ENCODE peak calls at places on chromosomes 6 and 20, in five cellular contexts. One of them, this sample, is unnamed.

GRCh38 chr6:25717856-25718740 is 36.4 kb upstream of the SLC17A4 start:
- DNase-seq in effector memory CD4-positive, alpha-beta T cell: no peak
- DNase-seq in EL: peak
- DNase-seq in NCI-H1417: peak
- DNase-seq in endothelial cell: peak
- DNase-seq in this sample: peak

GRCh38 chr20:17684077-17684888 is 2.2 kb upstream of the RRBP1 start:
- DNase-seq in effector memory CD4-positive, alpha-beta T cell: no peak
- DNase-seq in EL: no peak
- DNase-seq in NCI-H1417: no peak
- DNase-seq in endothelial cell: no peak
- DNase-seq in this sample: no peak

GRCh38 chr6:162344935-162345599 is 382.5 kb downstream of the PRKN start:
- DNase-seq in effector memory CD4-positive, alpha-beta T cell: no peak
- DNase-seq in EL: no peak
- DNase-seq in NCI-H1417: no peak
- DNase-seq in endothelial cell: no peak
- DNase-seq in this sample: peak

GRCh38 chr6:46400898-46401297 is 90.4 kb downstream of the RCAN2 start:
- DNase-seq in effector memory CD4-positive, alpha-beta T cell: no peak
- DNase-seq in EL: no peak
- DNase-seq in NCI-H1417: no peak
- DNase-seq in endothelial cell: no peak
- DNase-seq in this sample: no peak

GRCh38 chr20:1389703-1390385 is 3.0 kb downstream of the FKBP1A start:
- DNase-seq in effector memory CD4-positive, alpha-beta T cell: no peak
- DNase-seq in EL: no peak
- DNase-seq in NCI-H1417: no peak
- DNase-seq in endothelial cell: no peak
- DNase-seq in this sample: no peak

GRCh38 chr6:110949679-110950285 is 8.7 kb upstream of the GTF3C6 start:
- DNase-seq in effector memory CD4-positive, alpha-beta T cell: no peak
- DNase-seq in EL: peak
- DNase-seq in NCI-H1417: peak
- DNase-seq in endothelial cell: no peak
- DNase-seq in this sample: peak

GRCh38 chr6:87671555-87672029 is 30.4 kb downstream of the AKIRIN2 start:
- DNase-seq in effector memory CD4-positive, alpha-beta T cell: no peak
- DNase-seq in EL: no peak
- DNase-seq in NCI-H1417: no peak
- DNase-seq in endothelial cell: no peak
- DNase-seq in this sample: no peak

GRCh38 chr6:3579652-3580051 is 122.8 kb upstream of the SLC22A23 start:
- DNase-seq in effector memory CD4-positive, alpha-beta T cell: no peak
- DNase-seq in EL: no peak
- DNase-seq in NCI-H1417: no peak
- DNase-seq in endothelial cell: no peak
- DNase-seq in this sample: no peak

GRCh38 chr20:6228302-6228843 is 105.5 kb upstream of the FERMT1 start:
- DNase-seq in effector memory CD4-positive, alpha-beta T cell: no peak
- DNase-seq in EL: no peak
- DNase-seq in NCI-H1417: no peak
- DNase-seq in endothelial cell: no peak
- DNase-seq in this sample: no peak

GRCh38 chr6:52392944-52393343 is 27.2 kb upstream of the EFHC1 start:
- DNase-seq in effector memory CD4-positive, alpha-beta T cell: no peak
- DNase-seq in EL: peak
- DNase-seq in NCI-H1417: no peak
- DNase-seq in endothelial cell: no peak
- DNase-seq in this sample: no peak

GRCh38 chr6:26389349-26389799 is 6.5 kb downstream of the BTN2A2 start:
- DNase-seq in effector memory CD4-positive, alpha-beta T cell: no peak
- DNase-seq in EL: peak
- DNase-seq in NCI-H1417: no peak
- DNase-seq in endothelial cell: no peak
- DNase-seq in this sample: peak

GRCh38 chr6:161272600-161273355 is 1.1 kb downstream of the AGPAT4 start:
- DNase-seq in effector memory CD4-positive, alpha-beta T cell: no peak
- DNase-seq in EL: peak
- DNase-seq in NCI-H1417: no peak
- DNase-seq in endothelial cell: peak
- DNase-seq in this sample: peak

GRCh38 chr20:45189067-45189611 is 14.4 kb downstream of the PI3 start:
- DNase-seq in effector memory CD4-positive, alpha-beta T cell: no peak
- DNase-seq in EL: no peak
- DNase-seq in NCI-H1417: no peak
- DNase-seq in endothelial cell: no peak
- DNase-seq in this sample: no peak

GRCh38 chr20:62307226-62308101 is 4.7 kb downstream of the ADRM1 start:
- DNase-seq in effector memory CD4-positive, alpha-beta T cell: no peak
- DNase-seq in EL: no peak
- DNase-seq in NCI-H1417: no peak
- DNase-seq in endothelial cell: no peak
- DNase-seq in this sample: no peak